ENCODE peak calls at places on chromosome 9, in eight cellular contexts. One of them, this sample, is unnamed.

GRCh38 chr9:97484134-97484533 is 17.3 kb upstream of the TMOD1 start:
- DNase-seq in Right ventricle myocardium superior: no peak
- DNase-seq in foreskin keratinocyte: no peak
- DNase-seq in activated CD4-positive, alpha-beta memory T cell treated with anti-CD3 and anti-CD28 coated beads for 36 hours: no peak
- DNase-seq in T-helper 9 cell: no peak
- DNase-seq in NCI-H1105: no peak
- DNase-seq in cardiac fibroblast: no peak
- DNase-seq in coronary artery: no peak
- DNase-seq in this sample: no peak

GRCh38 chr9:137350696-137351584 is 48.9 kb upstream of the NRARP start:
- DNase-seq in foreskin keratinocyte: no peak
- DNase-seq in T-helper 9 cell: no peak
- DNase-seq in NCI-H1105: no peak
- DNase-seq in Right ventricle myocardium superior: no peak
- DNase-seq in cardiac fibroblast: no peak
- DNase-seq in coronary artery: no peak
- DNase-seq in activated CD4-positive, alpha-beta memory T cell treated with anti-CD3 and anti-CD28 coated beads for 36 hours: no peak
- DNase-seq in this sample: no peak

GRCh38 chr9:127783111-127783621 is 2.7 kb upstream of the CDK9 start:
- DNase-seq in Right ventricle myocardium superior: peak
- DNase-seq in coronary artery: no peak
- DNase-seq in NCI-H1105: no peak
- DNase-seq in activated CD4-positive, alpha-beta memory T cell treated with anti-CD3 and anti-CD28 coated beads for 36 hours: peak
- DNase-seq in foreskin keratinocyte: no peak
- DNase-seq in T-helper 9 cell: peak
- DNase-seq in cardiac fibroblast: no peak
- DNase-seq in this sample: no peak

GRCh38 chr9:16571127-16571848 is 299.2 kb downstream of the BNC2 start:
- DNase-seq in NCI-H1105: peak
- DNase-seq in T-helper 9 cell: no peak
- DNase-seq in Right ventricle myocardium superior: no peak
- DNase-seq in coronary artery: no peak
- DNase-seq in activated CD4-positive, alpha-beta memory T cell treated with anti-CD3 and anti-CD28 coated beads for 36 hours: no peak
- DNase-seq in foreskin keratinocyte: no peak
- DNase-seq in cardiac fibroblast: peak
- DNase-seq in this sample: no peak

GRCh38 chr9:108876425-108876824 is 14.4 kb downstream of the ACTL7A start:
- DNase-seq in cardiac fibroblast: no peak
- DNase-seq in coronary artery: no peak
- DNase-seq in NCI-H1105: no peak
- DNase-seq in Right ventricle myocardium superior: no peak
- DNase-seq in foreskin keratinocyte: no peak
- DNase-seq in T-helper 9 cell: no peak
- DNase-seq in activated CD4-positive, alpha-beta memory T cell treated with anti-CD3 and anti-CD28 coated beads for 36 hours: no peak
- DNase-seq in this sample: no peak

GRCh38 chr9:125829743-125830142 is 82.6 kb downstream of the PBX3 start:
- DNase-seq in coronary artery: no peak
- DNase-seq in cardiac fibroblast: peak
- DNase-seq in foreskin keratinocyte: no peak
- DNase-seq in activated CD4-positive, alpha-beta memory T cell treated with anti-CD3 and anti-CD28 coated beads for 36 hours: peak
- DNase-seq in Right ventricle myocardium superior: no peak
- DNase-seq in T-helper 9 cell: peak
- DNase-seq in NCI-H1105: no peak
- DNase-seq in this sample: peak

GRCh38 chr9:2132484-2133082 is 117.4 kb downstream of the SMARCA2 start:
- DNase-seq in T-helper 9 cell: no peak
- DNase-seq in activated CD4-positive, alpha-beta memory T cell treated with anti-CD3 and anti-CD28 coated beads for 36 hours: no peak
- DNase-seq in foreskin keratinocyte: no peak
- DNase-seq in Right ventricle myocardium superior: no peak
- DNase-seq in cardiac fibroblast: peak
- DNase-seq in coronary artery: no peak
- DNase-seq in NCI-H1105: peak
- DNase-seq in this sample: no peak

GRCh38 chr9:101093620-101094019 is 65.1 kb downstream of the PLPPR1 start:
- DNase-seq in foreskin keratinocyte: peak
- DNase-seq in cardiac fibroblast: no peak
- DNase-seq in Right ventricle myocardium superior: no peak
- DNase-seq in NCI-H1105: no peak
- DNase-seq in coronary artery: no peak
- DNase-seq in T-helper 9 cell: no peak
- DNase-seq in activated CD4-positive, alpha-beta memory T cell treated with anti-CD3 and anti-CD28 coated beads for 36 hours: no peak
- DNase-seq in this sample: no peak

GRCh38 chr9:19028835-19029451 is 4.1 kb downstream of the SAXO1 start:
- DNase-seq in NCI-H1105: peak
- DNase-seq in foreskin keratinocyte: no peak
- DNase-seq in activated CD4-positive, alpha-beta memory T cell treated with anti-CD3 and anti-CD28 coated beads for 36 hours: peak
- DNase-seq in cardiac fibroblast: peak
- DNase-seq in T-helper 9 cell: no peak
- DNase-seq in coronary artery: no peak
- DNase-seq in Right ventricle myocardium superior: no peak
- DNase-seq in this sample: peak

GRCh38 chr9:127253446-127253845 is 11.1 kb upstream of the GARNL3 start:
- DNase-seq in cardiac fibroblast: no peak
- DNase-seq in activated CD4-positive, alpha-beta memory T cell treated with anti-CD3 and anti-CD28 coated beads for 36 hours: no peak
- DNase-seq in NCI-H1105: no peak
- DNase-seq in T-helper 9 cell: no peak
- DNase-seq in Right ventricle myocardium superior: no peak
- DNase-seq in foreskin keratinocyte: no peak
- DNase-seq in coronary artery: no peak
- DNase-seq in this sample: no peak

GRCh38 chr9:107637421-107638420 is 148.2 kb upstream of the KLF4 start:
- DNase-seq in Right ventricle myocardium superior: peak
- DNase-seq in activated CD4-positive, alpha-beta memory T cell treated with anti-CD3 and anti-CD28 coated beads for 36 hours: no peak
- DNase-seq in NCI-H1105: no peak
- DNase-seq in coronary artery: peak
- DNase-seq in T-helper 9 cell: no peak
- DNase-seq in foreskin keratinocyte: peak
- DNase-seq in cardiac fibroblast: peak
- DNase-seq in this sample: peak

GRCh38 chr9:82382887-82383616 is 394.5 kb downstream of the SPATA31D1 start:
- DNase-seq in NCI-H1105: no peak
- DNase-seq in T-helper 9 cell: no peak
- DNase-seq in cardiac fibroblast: no peak
- DNase-seq in Right ventricle myocardium superior: no peak
- DNase-seq in activated CD4-positive, alpha-beta memory T cell treated with anti-CD3 and anti-CD28 coated beads for 36 hours: no peak
- DNase-seq in foreskin keratinocyte: no peak
- DNase-seq in coronary artery: no peak
- DNase-seq in this sample: no peak

GRCh38 chr9:133305731-133306130 is 30.3 kb downstream of the SURF6 start:
- DNase-seq in Right ventricle myocardium superior: no peak
- DNase-seq in coronary artery: no peak
- DNase-seq in activated CD4-positive, alpha-beta memory T cell treated with anti-CD3 and anti-CD28 coated beads for 36 hours: no peak
- DNase-seq in cardiac fibroblast: no peak
- DNase-seq in NCI-H1105: no peak
- DNase-seq in foreskin keratinocyte: no peak
- DNase-seq in T-helper 9 cell: no peak
- DNase-seq in this sample: no peak

GRCh38 chr9:1941989-1942388 is 73.2 kb upstream of the SMARCA2 start:
- DNase-seq in foreskin keratinocyte: no peak
- DNase-seq in NCI-H1105: no peak
- DNase-seq in cardiac fibroblast: peak
- DNase-seq in Right ventricle myocardium superior: no peak
- DNase-seq in coronary artery: no peak
- DNase-seq in activated CD4-positive, alpha-beta memory T cell treated with anti-CD3 and anti-CD28 coated beads for 36 hours: no peak
- DNase-seq in T-helper 9 cell: no peak
- DNase-seq in this sample: no peak

GRCh38 chr9:76886318-76886717 is 19.6 kb downstream of the PRUNE2 start:
- DNase-seq in coronary artery: no peak
- DNase-seq in foreskin keratinocyte: no peak
- DNase-seq in T-helper 9 cell: no peak
- DNase-seq in activated CD4-positive, alpha-beta memory T cell treated with anti-CD3 and anti-CD28 coated beads for 36 hours: no peak
- DNase-seq in cardiac fibroblast: no peak
- DNase-seq in NCI-H1105: no peak
- DNase-seq in Right ventricle myocardium superior: no peak
- DNase-seq in this sample: no peak

GRCh38 chr9:107933042-107933441 is 443.5 kb upstream of the KLF4 start:
- DNase-seq in NCI-H1105: no peak
- DNase-seq in T-helper 9 cell: no peak
- DNase-seq in activated CD4-positive, alpha-beta memory T cell treated with anti-CD3 and anti-CD28 coated beads for 36 hours: no peak
- DNase-seq in cardiac fibroblast: peak
- DNase-seq in Right ventricle myocardium superior: no peak
- DNase-seq in coronary artery: no peak
- DNase-seq in foreskin keratinocyte: peak
- DNase-seq in this sample: no peak

GRCh38 chr9:83274787-83275186 is 211.8 kb upstream of the RASEF start:
- DNase-seq in foreskin keratinocyte: no peak
- DNase-seq in cardiac fibroblast: no peak
- DNase-seq in T-helper 9 cell: no peak
- DNase-seq in coronary artery: no peak
- DNase-seq in Right ventricle myocardium superior: no peak
- DNase-seq in activated CD4-positive, alpha-beta memory T cell treated with anti-CD3 and anti-CD28 coated beads for 36 hours: no peak
- DNase-seq in NCI-H1105: no peak
- DNase-seq in this sample: no peak

GRCh38 chr9:131422241-131422792 is 28.4 kb downstream of the PRRC2B start:
- DNase-seq in NCI-H1105: no peak
- DNase-seq in activated CD4-positive, alpha-beta memory T cell treated with anti-CD3 and anti-CD28 coated beads for 36 hours: no peak
- DNase-seq in coronary artery: no peak
- DNase-seq in Right ventricle myocardium superior: peak
- DNase-seq in T-helper 9 cell: no peak
- DNase-seq in foreskin keratinocyte: no peak
- DNase-seq in cardiac fibroblast: peak
- DNase-seq in this sample: no peak

GRCh38 chr9:79120533-79121315 is 451.0 kb upstream of the TLE4 start:
- DNase-seq in cardiac fibroblast: no peak
- DNase-seq in Right ventricle myocardium superior: no peak
- DNase-seq in T-helper 9 cell: no peak
- DNase-seq in coronary artery: no peak
- DNase-seq in activated CD4-positive, alpha-beta memory T cell treated with anti-CD3 and anti-CD28 coated beads for 36 hours: no peak
- DNase-seq in foreskin keratinocyte: no peak
- DNase-seq in NCI-H1105: peak
- DNase-seq in this sample: no peak

GRCh38 chr9:26947736-26948135 is 694 bp upstream of the PLAA start:
- DNase-seq in T-helper 9 cell: no peak
- DNase-seq in Right ventricle myocardium superior: no peak
- DNase-seq in coronary artery: no peak
- DNase-seq in NCI-H1105: no peak
- DNase-seq in foreskin keratinocyte: no peak
- DNase-seq in activated CD4-positive, alpha-beta memory T cell treated with anti-CD3 and anti-CD28 coated beads for 36 hours: peak
- DNase-seq in cardiac fibroblast: no peak
- DNase-seq in this sample: no peak

GRCh38 chr9:78601957-78602565 is 305.1 kb downstream of the PSAT1 start:
- DNase-seq in coronary artery: no peak
- DNase-seq in NCI-H1105: peak
- DNase-seq in T-helper 9 cell: no peak
- DNase-seq in foreskin keratinocyte: peak
- DNase-seq in activated CD4-positive, alpha-beta memory T cell treated with anti-CD3 and anti-CD28 coated beads for 36 hours: peak
- DNase-seq in cardiac fibroblast: peak
- DNase-seq in Right ventricle myocardium superior: no peak
- DNase-seq in this sample: no peak

GRCh38 chr9:105436753-105437152 is 11.1 kb upstream of the FSD1L start:
- DNase-seq in coronary artery: no peak
- DNase-seq in T-helper 9 cell: no peak
- DNase-seq in Right ventricle myocardium superior: no peak
- DNase-seq in foreskin keratinocyte: no peak
- DNase-seq in cardiac fibroblast: no peak
- DNase-seq in activated CD4-positive, alpha-beta memory T cell treated with anti-CD3 and anti-CD28 coated beads for 36 hours: no peak
- DNase-seq in NCI-H1105: no peak
- DNase-seq in this sample: no peak

GRCh38 chr9:134935056-134936020 is 17.6 kb upstream of the FCN1 start:
- DNase-seq in Right ventricle myocardium superior: no peak
- DNase-seq in foreskin keratinocyte: no peak
- DNase-seq in cardiac fibroblast: no peak
- DNase-seq in T-helper 9 cell: no peak
- DNase-seq in activated CD4-positive, alpha-beta memory T cell treated with anti-CD3 and anti-CD28 coated beads for 36 hours: no peak
- DNase-seq in coronary artery: no peak
- DNase-seq in NCI-H1105: no peak
- DNase-seq in this sample: no peak

GRCh38 chr9:36914212-36914577 is 119.9 kb downstream of the PAX5 start:
- DNase-seq in activated CD4-positive, alpha-beta memory T cell treated with anti-CD3 and anti-CD28 coated beads for 36 hours: no peak
- DNase-seq in Right ventricle myocardium superior: no peak
- DNase-seq in NCI-H1105: peak
- DNase-seq in T-helper 9 cell: no peak
- DNase-seq in foreskin keratinocyte: no peak
- DNase-seq in cardiac fibroblast: no peak
- DNase-seq in coronary artery: no peak
- DNase-seq in this sample: no peak

GRCh38 chr9:108052431-108053080 is 563.0 kb upstream of the KLF4 start:
- DNase-seq in activated CD4-positive, alpha-beta memory T cell treated with anti-CD3 and anti-CD28 coated beads for 36 hours: no peak
- DNase-seq in Right ventricle myocardium superior: no peak
- DNase-seq in cardiac fibroblast: no peak
- DNase-seq in T-helper 9 cell: no peak
- DNase-seq in foreskin keratinocyte: no peak
- DNase-seq in coronary artery: no peak
- DNase-seq in NCI-H1105: no peak
- DNase-seq in this sample: no peak

GRCh38 chr9:76687861-76688374 is 76.3 kb upstream of the PCA3 start:
- DNase-seq in foreskin keratinocyte: peak
- DNase-seq in cardiac fibroblast: peak
- DNase-seq in Right ventricle myocardium superior: no peak
- DNase-seq in T-helper 9 cell: no peak
- DNase-seq in coronary artery: peak
- DNase-seq in activated CD4-positive, alpha-beta memory T cell treated with anti-CD3 and anti-CD28 coated beads for 36 hours: peak
- DNase-seq in NCI-H1105: no peak
- DNase-seq in this sample: no peak

GRCh38 chr9:74006935-74007334 is 490.2 kb upstream of the RORB start:
- DNase-seq in activated CD4-positive, alpha-beta memory T cell treated with anti-CD3 and anti-CD28 coated beads for 36 hours: no peak
- DNase-seq in cardiac fibroblast: no peak
- DNase-seq in NCI-H1105: no peak
- DNase-seq in coronary artery: no peak
- DNase-seq in T-helper 9 cell: no peak
- DNase-seq in foreskin keratinocyte: no peak
- DNase-seq in Right ventricle myocardium superior: no peak
- DNase-seq in this sample: no peak

GRCh38 chr9:137071282-137071681 is 925 bp upstream of the SAPCD2 start:
- DNase-seq in foreskin keratinocyte: no peak
- DNase-seq in coronary artery: no peak
- DNase-seq in NCI-H1105: no peak
- DNase-seq in T-helper 9 cell: no peak
- DNase-seq in cardiac fibroblast: no peak
- DNase-seq in Right ventricle myocardium superior: no peak
- DNase-seq in activated CD4-positive, alpha-beta memory T cell treated with anti-CD3 and anti-CD28 coated beads for 36 hours: no peak
- DNase-seq in this sample: no peak

GRCh38 chr9:89922099-89922498 is 317.3 kb downstream of the GADD45G start:
- DNase-seq in coronary artery: no peak
- DNase-seq in T-helper 9 cell: no peak
- DNase-seq in Right ventricle myocardium superior: no peak
- DNase-seq in foreskin keratinocyte: no peak
- DNase-seq in cardiac fibroblast: no peak
- DNase-seq in activated CD4-positive, alpha-beta memory T cell treated with anti-CD3 and anti-CD28 coated beads for 36 hours: no peak
- DNase-seq in NCI-H1105: no peak
- DNase-seq in this sample: no peak

GRCh38 chr9:85453850-85454249 is 287.9 kb downstream of the AGTPBP1 start:
- DNase-seq in coronary artery: no peak
- DNase-seq in cardiac fibroblast: no peak
- DNase-seq in activated CD4-positive, alpha-beta memory T cell treated with anti-CD3 and anti-CD28 coated beads for 36 hours: no peak
- DNase-seq in foreskin keratinocyte: no peak
- DNase-seq in NCI-H1105: no peak
- DNase-seq in T-helper 9 cell: no peak
- DNase-seq in Right ventricle myocardium superior: no peak
- DNase-seq in this sample: peak

GRCh38 chr9:110255417-110256141 is 728 bp downstream of the TXN start:
- DNase-seq in cardiac fibroblast: peak
- DNase-seq in NCI-H1105: peak
- DNase-seq in Right ventricle myocardium superior: peak
- DNase-seq in foreskin keratinocyte: no peak
- DNase-seq in activated CD4-positive, alpha-beta memory T cell treated with anti-CD3 and anti-CD28 coated beads for 36 hours: peak
- DNase-seq in coronary artery: peak
- DNase-seq in T-helper 9 cell: peak
- DNase-seq in this sample: peak

GRCh38 chr9:126699401-126699851 is 85.7 kb downstream of the LMX1B start:
- DNase-seq in NCI-H1105: no peak
- DNase-seq in foreskin keratinocyte: no peak
- DNase-seq in coronary artery: peak
- DNase-seq in Right ventricle myocardium superior: no peak
- DNase-seq in cardiac fibroblast: no peak
- DNase-seq in T-helper 9 cell: no peak
- DNase-seq in activated CD4-positive, alpha-beta memory T cell treated with anti-CD3 and anti-CD28 coated beads for 36 hours: no peak
- DNase-seq in this sample: no peak

GRCh38 chr9:37301369-37302172 is 120.9 kb upstream of the GRHPR start:
- DNase-seq in T-helper 9 cell: no peak
- DNase-seq in NCI-H1105: no peak
- DNase-seq in cardiac fibroblast: no peak
- DNase-seq in coronary artery: no peak
- DNase-seq in Right ventricle myocardium superior: no peak
- DNase-seq in foreskin keratinocyte: no peak
- DNase-seq in activated CD4-positive, alpha-beta memory T cell treated with anti-CD3 and anti-CD28 coated beads for 36 hours: peak
- DNase-seq in this sample: no peak

GRCh38 chr9:126532951-126533910 is 80.5 kb upstream of the LMX1B start:
- DNase-seq in activated CD4-positive, alpha-beta memory T cell treated with anti-CD3 and anti-CD28 coated beads for 36 hours: no peak
- DNase-seq in T-helper 9 cell: no peak
- DNase-seq in Right ventricle myocardium superior: no peak
- DNase-seq in coronary artery: no peak
- DNase-seq in NCI-H1105: no peak
- DNase-seq in foreskin keratinocyte: no peak
- DNase-seq in cardiac fibroblast: no peak
- DNase-seq in this sample: no peak